ENCODE peak calls at places on chromosomes 16 and 17, in seven cellular contexts. P, W, I, Z, X, Q and K are unnamed samples.
A peak's percentile ranks its signal among the peaks of the same experiment; 100 is the strongest.

GRCh38 chr17:64074704-64075484 is 54.5 kb upstream of the ICAM2 start:
- DNase-seq in X (no peak), I (peak; percentile 34), Z (peak; percentile 97), W (no peak), Q (peak; percentile 66), P (no peak), K (peak; percentile 65)

GRCh38 chr17:59062509-59062908 is 44.2 kb downstream of the TRIM37 start:
- DNase-seq in Z (no peak), I (no peak), Q (no peak), W (no peak), X (no peak), P (no peak), K (no peak)

GRCh38 chr16:3907586-3907985 is 27.1 kb upstream of the CREBBP start:
- DNase-seq in I (no peak), Z (no peak), P (no peak), W (no peak), X (no peak), Q (no peak), K (no peak)

GRCh38 chr16:48408688-48409087 is 23.5 kb upstream of the SIAH1 start:
- DNase-seq in P (peak; percentile 29), Z (no peak), Q (no peak), X (peak; percentile 62), W (no peak), I (peak; percentile 42), K (no peak)

GRCh38 chr17:7460850-7461660 is 16.2 kb downstream of the CHRNB1 start:
- DNase-seq in P (no peak), Z (no peak), W (peak; percentile 78), I (no peak), X (no peak), Q (no peak), K (no peak)

GRCh38 chr16:66475232-66475631 is 48.1 kb downstream of the BEAN1 start:
- DNase-seq in P (no peak), I (no peak), X (no peak), Q (no peak), Z (no peak), W (no peak), K (no peak)

GRCh38 chr16:88688013-88688778 is 1.9 kb upstream of the SNAI3 start:
- DNase-seq in Q (no peak), I (no peak), X (peak; percentile 76), W (peak; percentile 47), Z (peak; percentile 74), P (peak; percentile 28), K (no peak)

GRCh38 chr16:85673529-85674417 is 15.0 kb downstream of the GINS2 start:
- DNase-seq in I (no peak), P (peak; percentile 72), X (no peak), W (no peak), Q (no peak), Z (peak; percentile 60), K (peak; percentile 85)

GRCh38 chr17:78839762-78840529 is 668 bp downstream of the USP36 start:
- DNase-seq in X (peak; percentile 52), Z (peak; percentile 4), W (peak; percentile 52), Q (peak; percentile 51), P (no peak), I (peak; percentile 56), K (peak; percentile 64)

GRCh38 chr17:10198509-10199249 is at the start of gene GAS7:
- DNase-seq in P (peak; percentile 74), W (peak; percentile 91), I (peak; percentile 81), Z (no peak), Q (peak; percentile 61), X (peak; percentile 54), K (no peak)

GRCh38 chr17:42677921-42678781 is 1.4 kb upstream of the PLEKHH3 start:
- DNase-seq in X (peak; percentile 91), P (peak; percentile 92), Z (peak; percentile 58), W (peak; percentile 95), I (peak; percentile 95), Q (peak; percentile 99), K (peak; percentile 95)

GRCh38 chr16:75087040-75087979 is 29.3 kb downstream of the LDHD start:
- DNase-seq in I (peak; percentile 68), X (peak; percentile 70), Q (no peak), P (peak; percentile 47), W (no peak), Z (peak; percentile 32), K (peak; percentile 63)

GRCh38 chr16:84040206-84040822 is 2.3 kb downstream of the SLC38A8 start:
- DNase-seq in Q (no peak), I (no peak), X (no peak), Z (no peak), P (no peak), W (no peak), K (no peak)

GRCh38 chr17:74677558-74678466 is 34.9 kb downstream of the CD300LF start:
- DNase-seq in W (no peak), Z (peak; percentile 17), I (no peak), X (no peak), Q (peak; percentile 33), P (peak; percentile 38), K (peak; percentile 2)

GRCh38 chr17:5499790-5500189 is 13.4 kb downstream of the MIS12 start:
- DNase-seq in Q (no peak), W (peak; percentile 75), I (no peak), X (no peak), P (no peak), Z (no peak), K (peak; percentile 37)

GRCh38 chr16:80171199-80171598 is 369.6 kb upstream of the DYNLRB2 start:
- DNase-seq in P (no peak), W (no peak), X (no peak), Q (no peak), Z (no peak), I (no peak), K (no peak)

GRCh38 chr17:38602453-38602852 is 3.3 kb downstream of the SRCIN1 start:
- DNase-seq in Q (no peak), I (no peak), X (no peak), Z (no peak), P (no peak), W (peak; percentile 50), K (peak; percentile 24)

GRCh38 chr17:75864448-75864871 is 9.3 kb upstream of the WBP2 start:
- DNase-seq in X (peak; percentile 58), P (peak; percentile 65), Z (peak; percentile 79), I (peak; percentile 81), W (peak; percentile 32), Q (no peak), K (peak; percentile 79)

GRCh38 chr17:75720656-75721462 is at the start of gene ITGB4:
- DNase-seq in X (peak; percentile 90), P (peak; percentile 49), W (peak; percentile 80), I (peak; percentile 48), Q (peak; percentile 75), Z (peak; percentile 79), K (peak; percentile 28)

GRCh38 chr16:7272567-7273158 is 60.0 kb upstream of the RBFOX1 start:
- DNase-seq in Q (no peak), W (no peak), X (no peak), P (no peak), Z (no peak), I (no peak), K (no peak)

GRCh38 chr17:362721-363120 is 10.1 kb upstream of the RPH3AL start:
- DNase-seq in W (no peak), Q (no peak), X (no peak), I (no peak), Z (no peak), P (no peak), K (no peak)

DNA sequence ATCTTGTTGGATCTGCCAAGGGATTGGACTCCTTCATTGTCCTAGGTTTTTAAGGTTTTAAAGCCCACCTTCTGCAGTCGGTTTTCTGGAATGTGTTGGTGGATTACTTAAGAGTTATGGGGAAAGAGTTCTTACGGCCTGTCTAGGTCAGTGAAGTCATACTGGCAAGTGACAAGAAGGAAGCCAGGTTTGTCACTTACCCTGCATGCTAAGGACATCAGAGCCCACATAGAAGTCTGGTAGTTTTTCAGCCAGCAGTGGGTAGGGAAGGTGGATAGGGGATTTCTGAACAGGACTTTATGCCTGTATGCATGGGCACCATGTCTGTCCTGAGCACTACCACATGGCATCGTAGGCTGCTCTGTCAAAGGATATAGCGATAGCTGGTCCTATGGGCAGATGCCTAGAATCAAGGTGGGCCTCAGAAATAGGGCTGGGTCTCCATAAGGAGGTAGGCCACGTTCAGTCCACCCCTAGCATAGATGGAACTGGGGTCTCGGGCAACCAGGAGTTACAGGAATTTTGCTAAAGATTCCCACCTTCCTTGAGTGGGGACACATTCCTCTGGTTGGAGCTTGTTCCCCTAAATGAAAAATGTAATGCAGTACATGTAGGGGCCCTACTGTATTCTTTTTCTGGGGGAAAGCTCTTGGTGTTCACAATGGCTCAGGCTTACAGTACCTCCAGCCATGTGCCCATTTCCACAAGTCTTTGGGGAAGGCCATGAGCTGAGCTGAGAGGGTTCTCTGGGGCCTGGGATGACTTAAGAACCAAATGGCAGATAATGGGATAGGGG is 27.4 kb downstream of the TRPV2 start:
- DNase-seq in Q (no peak), W (no peak), X (no peak), I (peak; percentile 55), P (no peak), Z (no peak), K (no peak)
- H3K4me3 ChIP-seq in Q (peak overlapping the region; percentile 75), W (no peak overlapping the region), X (no peak overlapping the region), I (peak overlapping the region; percentile 69), P (no peak overlapping the region), Z (no peak overlapping the region), K (no peak overlapping the region)

GRCh38 chr16:73569266-73569665 is 521.3 kb upstream of the ZFHX3 start:
- DNase-seq in X (no peak), W (no peak), Q (no peak), Z (no peak), P (no peak), I (no peak), K (no peak)

GRCh38 chr16:73563709-73564108 is 515.8 kb upstream of the ZFHX3 start:
- DNase-seq in I (no peak), W (no peak), Q (no peak), Z (no peak), X (no peak), P (no peak), K (no peak)

GRCh38 chr16:73568769-73569168 is 520.8 kb upstream of the ZFHX3 start:
- DNase-seq in Q (no peak), W (no peak), Z (no peak), X (no peak), P (no peak), I (no peak), K (no peak)

GRCh38 chr16:73565925-73566324 is 518.0 kb upstream of the ZFHX3 start:
- DNase-seq in Q (no peak), P (no peak), Z (no peak), W (no peak), I (no peak), X (no peak), K (no peak)

GRCh38 chr16:73565263-73565662 is 517.3 kb upstream of the ZFHX3 start:
- DNase-seq in Z (peak; percentile 13), X (no peak), I (peak; percentile 24), W (peak; percentile 55), P (no peak), Q (no peak), K (no peak)
- TF ChIP-seq CTCF in Z (peak; percentile 11), X (no peak), I (peak; percentile 8), W (peak; percentile 58), P (peak; percentile 14), Q (peak; percentile 45), K (no peak)

DNA sequence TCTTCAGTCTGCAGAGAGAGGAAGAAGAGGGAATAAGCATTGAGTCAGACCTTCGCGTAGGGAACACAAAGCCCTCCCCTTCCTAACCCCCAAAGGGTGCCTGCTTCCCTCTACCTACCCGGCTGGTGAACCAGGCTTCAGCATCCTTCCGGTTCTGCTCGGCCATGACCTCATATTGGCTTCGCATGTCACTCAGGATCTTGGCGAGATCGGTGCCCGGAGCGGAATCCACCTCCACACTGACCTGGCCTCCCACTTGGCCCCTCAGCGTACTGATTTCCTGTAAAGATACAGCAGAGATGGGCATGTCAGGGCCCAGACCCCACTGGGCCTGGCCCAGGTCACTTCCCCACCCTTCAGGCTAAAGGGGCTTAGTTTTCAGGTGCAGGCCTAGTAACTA is 3.8 kb downstream of the KRT19 start:
- DNase-seq in X (no peak), W (no peak), I (no peak), Z (peak; percentile 46), P (no peak), Q (no peak), K (no peak)
- H3K4me3 ChIP-seq in X (no peak overlapping the region), W (no peak overlapping the region), I (no peak overlapping the region), Z (peak overlapping the region; percentile 10), P (no peak overlapping the region), Q (no peak overlapping the region), K (no peak overlapping the region)

GRCh38 chr17:1643293-1643998 is 2.1 kb downstream of the SCARF1 start:
- DNase-seq in X (peak; percentile 83), P (peak; percentile 41), W (peak; percentile 87), I (peak; percentile 57), Z (peak; percentile 40), Q (peak; percentile 65), K (no peak)
- TF ChIP-seq CTCF in X (no peak), P (no peak), W (peak; percentile 57), I (no peak), Z (peak; percentile 35), Q (peak; percentile 33), K (no peak)